ENCODE peak calls at places on chromosomes 11 and 22, in eight cellular contexts. K, D, I, T, Z, F, A and B are unnamed samples. For H3K27me3, the result is how much of the 10 kb centered on the place peaks cover.

GRCh38 chr22:35421121-35421520 is 21.2 kb downstream of the MCM5 start:
- DNase-seq in K (no peak), Z (no peak), I (no peak), T (no peak), F (no peak), D (no peak), A (no peak), B (no peak)

GRCh38 chr11:76232026-76232665 is 25.8 kb upstream of the WNT11 start:
- DNase-seq in I (no peak), T (no peak), F (no peak), Z (no peak), A (no peak), D (no peak), K (no peak), B (no peak)

GRCh38 chr11:64340671-64341335 is 799 bp downstream of the CCDC88B start:
- DNase-seq in T (no peak), Z (no peak), D (no peak), A (peak), I (peak), K (no peak), F (peak), B (peak)

GRCh38 chr11:8033312-8033715 is 46.2 kb downstream of the EIF3F start:
- DNase-seq in D (peak), T (peak), I (peak), F (peak), A (peak), K (peak), Z (peak), B (no peak)

GRCh38 chr11:111745719-111746504 is 20.3 kb downstream of the PPP2R1B start:
- DNase-seq in D (peak), F (no peak), Z (no peak), T (peak), I (no peak), A (no peak), K (no peak), B (no peak)

GRCh38 chr11:65417702-65418430 is 4.7 kb upstream of the NEAT1 start:
- DNase-seq in I (peak), Z (peak), D (peak), F (peak), A (no peak), K (peak), T (peak), B (peak)

GRCh38 chr11:26931248-26931631 is 62.7 kb upstream of the FIBIN start:
- DNase-seq in K (no peak), T (no peak), A (no peak), I (no peak), F (no peak), Z (no peak), D (no peak), B (no peak)

GRCh38 chr22:19291580-19292261 is at the start of gene CLTCL1:
- DNase-seq in K (peak), I (peak), D (peak), F (peak), Z (peak), A (peak), T (peak), B (peak)

GRCh38 chr22:27318516-27318915 is 483.0 kb downstream of the MN1 start:
- DNase-seq in T (peak), I (no peak), D (peak), F (no peak), A (no peak), K (no peak), Z (no peak), B (no peak)

GRCh38 chr11:70952171-70952570 is 300.2 kb downstream of the SHANK2 start:
- DNase-seq in T (peak), Z (no peak), D (no peak), K (no peak), A (no peak), F (no peak), I (no peak), B (no peak)

GRCh38 chr11:102280237-102280833 is 36.9 kb upstream of the BIRC3 start:
- DNase-seq in K (no peak), D (no peak), Z (no peak), T (no peak), F (no peak), I (no peak), A (no peak), B (no peak)

GRCh38 chr11:122756417-122756816 is 81.9 kb upstream of the CRTAM start:
- DNase-seq in Z (no peak), D (no peak), K (peak), I (no peak), F (peak), A (no peak), T (no peak), B (no peak)

GRCh38 chr22:42439821-42440674 is 7.8 kb upstream of the NFAM1 start:
- DNase-seq in I (peak), Z (no peak), K (no peak), F (peak), A (no peak), T (no peak), D (peak), B (no peak)
- H3K4me3 ChIP-seq in I (no peak), Z (peak), K (no peak), F (no peak), A (no peak), T (no peak), D (peak), B (no peak)

GRCh38 chr22:22228421-22228820 is 16.2 kb upstream of the VPREB1 start:
- DNase-seq in I (no peak), F (no peak), A (no peak), T (no peak), K (peak), Z (no peak), D (no peak), B (no peak)
- H3K27me3 ChIP-seq in I (under half), F (under half), A (under half), T (under half), K (under half), Z (under half), D (under half), B (under half)

DNA sequence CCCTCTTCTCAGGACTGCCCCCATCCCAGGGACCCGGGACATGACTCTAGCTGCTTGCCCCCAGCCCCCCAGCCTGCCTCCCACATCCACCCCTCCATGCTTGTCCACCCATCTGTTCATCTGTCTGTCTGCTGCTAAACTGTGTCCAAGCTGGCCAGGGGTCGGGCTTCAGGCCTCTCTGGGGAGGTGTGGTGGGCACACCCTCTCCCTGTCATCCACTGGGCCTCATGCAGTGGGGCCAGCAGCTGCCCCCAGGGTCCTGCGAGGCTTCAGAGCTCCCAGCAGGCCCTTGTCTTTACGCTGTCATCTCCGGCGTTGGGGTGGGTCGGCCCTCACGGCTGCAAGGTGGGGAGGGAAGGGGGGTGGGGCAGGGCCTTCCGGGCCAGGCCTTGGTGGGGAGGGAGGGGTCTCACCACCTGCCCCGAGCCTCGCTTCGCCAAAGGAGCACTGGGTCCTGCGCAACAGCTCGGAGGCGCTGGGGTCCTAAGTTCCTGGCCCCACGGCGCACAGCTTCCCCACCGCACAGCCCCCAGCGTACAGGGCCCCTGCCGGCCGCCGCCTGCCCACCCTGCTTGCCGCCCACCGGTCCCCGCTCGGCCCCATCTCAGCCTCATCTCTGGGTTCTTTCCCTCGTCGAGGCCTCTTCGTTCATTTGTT is 26.7 kb downstream of the MOB2 start:
- DNase-seq in T (no peak), Z (no peak), K (no peak), I (no peak), F (no peak), D (no peak), A (no peak), B (no peak)
- H3K4me3 ChIP-seq in T (no peak), Z (peak), K (no peak), I (no peak), F (no peak), D (no peak), A (no peak), B (no peak)

DNA sequence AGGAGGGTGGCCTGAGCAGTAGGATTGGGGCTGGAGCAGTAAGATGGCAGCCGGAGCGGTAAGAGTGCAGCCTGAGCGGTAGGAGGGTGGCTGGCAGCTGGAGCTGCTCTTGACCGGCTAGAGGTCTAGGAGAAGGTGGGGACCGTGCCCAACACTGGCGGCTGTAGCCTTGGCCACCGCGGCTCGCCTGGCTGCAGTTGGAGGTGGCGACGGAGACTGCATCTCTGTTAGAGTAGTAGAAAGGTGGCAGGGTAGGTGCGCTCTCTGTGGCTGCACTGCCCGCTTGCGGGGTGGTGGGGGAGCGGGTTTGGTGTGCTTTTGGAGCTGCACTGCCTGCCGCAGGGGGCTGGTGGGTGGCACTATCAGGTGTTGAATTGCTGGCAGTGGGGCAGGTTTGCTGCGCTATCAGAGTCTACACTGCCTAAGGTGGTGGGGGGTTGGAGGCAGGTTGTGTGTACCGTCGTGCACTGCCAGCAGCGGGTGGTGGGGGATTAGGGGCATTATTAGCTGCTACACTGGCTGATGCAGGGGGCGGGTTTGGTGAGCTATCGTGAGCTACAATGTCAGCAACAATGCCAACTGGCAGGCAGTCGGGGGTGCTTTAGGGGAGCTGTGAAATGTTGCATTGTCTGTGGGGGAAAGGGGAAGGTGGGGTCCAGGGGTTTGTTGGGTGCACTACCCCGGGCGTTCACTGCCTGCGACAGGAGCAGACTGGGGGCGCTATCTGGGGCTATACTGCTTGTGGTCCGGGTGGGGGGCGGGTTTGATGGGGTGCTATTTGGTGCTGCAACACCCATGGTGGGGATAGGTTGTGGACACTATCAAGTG is 4461.3 kb upstream of the OR11H1 start:
- DNase-seq in I (no peak), F (peak), T (no peak), Z (no peak), D (no peak), K (peak), A (no peak), B (peak)
- H3K27me3 ChIP-seq in I (under half), F (under half), T (under half), Z (under half), D (under half), K (under half), A (under half), B (under half)

GRCh38 chr11:105915036-105915435 is 107.0 kb downstream of the MSANTD4 start:
- DNase-seq in D (no peak), Z (no peak), I (no peak), A (peak), T (no peak), K (no peak), F (no peak), B (no peak)
- H3K4me3 ChIP-seq in D (no peak), Z (no peak), I (no peak), A (no peak), T (no peak), K (no peak), F (no peak), B (no peak)